ENCODE peak calls at places on chromosomes 16 and 17, in ten cellular contexts. V is dermis blood vessel endothelial cell; A is amniotic stem cell; Q is ACHN; D is stimulated activated CD4-positive, alpha-beta T cell treated with anti-CD3 and anti-CD28 coated beads, Interleukin-15, amount 100 ng/mL, for 48 hours; S is stimulated activated naive B cell treated with anti-CD40 and anti-IgM and Interleukin-4, amounts not matched to agents 10 μg/mL and 1 μg/mL and 100 μg/mL, for 72 hours; O is SK-N-DZ; M is AG09309; L is T-cell; Z is central memory CD4-positive, alpha-beta T cell. J is an unnamed sample.

GRCh38 chr17:77145635-77146632 is 5.2 kb downstream of the SEC14L1 start:
- DNase-seq in V (peak; percentile 84), A (no peak), Q (peak; percentile 80), D (no peak), S (no peak), O (no peak), M (no peak), L (no peak), Z (no peak), J (peak; percentile 39)

GRCh38 chr17:16439867-16440351 is 24.5 kb downstream of the TRPV2 start:
- DNase-seq in V (peak; percentile 49), A (no peak), Q (no peak), D (no peak), S (no peak), O (no peak), M (no peak), L (no peak), Z (peak; percentile 57), J (peak; percentile 55)

GRCh38 chr16:30416624-30417298 is 9.4 kb downstream of the ZNF771 start:
- DNase-seq in V (no peak), A (no peak), Q (no peak), D (no peak), S (no peak), O (no peak), M (no peak), L (no peak), Z (no peak), J (no peak)

GRCh38 chr17:50218771-50219315 is 17.4 kb upstream of the COL1A1 start:
- DNase-seq in V (no peak), A (no peak), Q (peak; percentile 87), D (no peak), S (no peak), O (no peak), M (peak; percentile 92), L (no peak), Z (no peak), J (no peak)

GRCh38 chr16:11315499-11315898 is 29.8 kb upstream of the RMI2 start:
- DNase-seq in V (peak; percentile 56), A (no peak), Q (peak; percentile 99), D (no peak), S (no peak), O (peak; percentile 30), M (no peak), L (no peak), Z (no peak), J (no peak)

GRCh38 chr17:77126519-77126918 is 14.2 kb upstream of the SEC14L1 start:
- DNase-seq in V (peak; percentile 89), A (no peak), Q (no peak), D (no peak), S (no peak), O (no peak), M (no peak), L (no peak), Z (no peak), J (no peak)

GRCh38 chr17:17412331-17412730 is 64.5 kb upstream of the MED9 start:
- DNase-seq in V (no peak), A (no peak), Q (no peak), D (no peak), S (no peak), O (no peak), M (no peak), L (no peak), Z (no peak), J (no peak)

GRCh38 chr16:84207869-84208268 is 16.9 kb downstream of the ADAD2 start:
- DNase-seq in V (no peak), A (no peak), Q (no peak), D (no peak), S (no peak), O (no peak), M (no peak), L (no peak), Z (no peak), J (no peak)

GRCh38 chr16:67279296-67280089 is at the start of gene PLEKHG4:
- DNase-seq in V (peak; percentile 86), A (peak; percentile 31), Q (peak; percentile 90), D (peak; percentile 78), S (peak; percentile 61), O (peak; percentile 71), M (no peak), L (peak; percentile 75), Z (peak; percentile 72), J (peak; percentile 74)

GRCh38 chr17:56949595-56949994 is 11.3 kb downstream of the COIL start:
- DNase-seq in V (peak; percentile 31), A (no peak), Q (no peak), D (no peak), S (no peak), O (no peak), M (no peak), L (no peak), Z (no peak), J (no peak)

GRCh38 chr16:29961127-29961478 is 776 bp upstream of the TMEM219 start:
- DNase-seq in V (no peak), A (no peak), Q (no peak), D (no peak), S (no peak), O (no peak), M (no peak), L (no peak), Z (no peak), J (no peak)

GRCh38 chr16:6131526-6132050 is 1034.0 kb upstream of the EEF2KMT start:
- DNase-seq in V (no peak), A (no peak), Q (no peak), D (no peak), S (no peak), O (no peak), M (no peak), L (no peak), Z (no peak), J (no peak)

GRCh38 chr16:56617212-56618085 is 8.1 kb upstream of the MT1E start:
- DNase-seq in V (peak; percentile 63), A (no peak), Q (no peak), D (peak; percentile 45), S (no peak), O (no peak), M (no peak), L (peak; percentile 45), Z (peak; percentile 24), J (no peak)

GRCh38 chr16:67748791-67749282 is 29.7 kb upstream of the GFOD2 start:
- DNase-seq in V (no peak), A (no peak), Q (no peak), D (no peak), S (no peak), O (no peak), M (no peak), L (no peak), Z (no peak), J (no peak)

GRCh38 chr17:13601776-13602551 is at the start of gene HS3ST3A1:
- DNase-seq in V (no peak), A (peak; percentile 47), Q (peak; percentile 93), D (no peak), S (peak; percentile 8), O (peak; percentile 37), M (no peak), L (no peak), Z (no peak), J (peak; percentile 2)

J was measured in immature natural killer cell.